ENCODE peak calls at places on chromosomes 3 and 15, in eight cellular contexts. Q is lower lobe of right lung; W is retina; V is H7; S is ELR; K is heart right ventricle; M is activated CD4-positive, CD25-positive, alpha-beta regulatory T cell treated with anti-CD3 and anti-CD28 coated beads, Interleukin-2, amount 50 U/mL, for 72 hours; O is HCT116. F is an unnamed sample.

GRCh38 chr3:176554791-176555330 is 642.4 kb downstream of the TBL1XR1 start:
- DNase-seq in S (no peak), W (no peak), M (no peak), K (no peak), O (no peak), V (no peak), Q (no peak), F (no peak)

GRCh38 chr3:118089563-118089962 is 945.1 kb downstream of the IGSF11 start:
- DNase-seq in S (no peak), O (no peak), V (no peak), Q (no peak), K (no peak), W (no peak), M (no peak), F (no peak)

GRCh38 chr3:196603683-196604082 is 35.2 kb downstream of the FBXO45 start:
- DNase-seq in V (no peak), O (no peak), Q (no peak), M (no peak), S (no peak), W (no peak), K (no peak), F (no peak)

GRCh38 chr15:38072507-38073277 is 138.3 kb downstream of the TMCO5A start:
- DNase-seq in K (peak), O (peak), M (peak), W (peak), Q (peak), S (peak), V (peak), F (peak)

GRCh38 chr15:100196326-100197058 is 145.3 kb downstream of the ADAMTS17 start:
- DNase-seq in Q (no peak), M (no peak), O (no peak), V (no peak), K (no peak), S (no peak), W (no peak), F (no peak)

GRCh38 chr3:124297062-124297980 is 305.4 kb upstream of the ROPN1 start:
- DNase-seq in M (no peak), W (peak), V (no peak), K (peak), S (no peak), O (no peak), Q (no peak), F (no peak)

GRCh38 chr3:43968465-43968864 is 273.2 kb upstream of the TOPAZ1 start:
- DNase-seq in V (peak), M (no peak), S (no peak), O (no peak), Q (no peak), W (no peak), K (no peak), F (no peak)

GRCh38 chr3:27458929-27459328 is 25.3 kb downstream of the SLC4A7 start:
- DNase-seq in S (no peak), M (no peak), V (no peak), O (no peak), K (no peak), Q (no peak), W (no peak), F (no peak)

GRCh38 chr3:112681822-112682325 is 40.9 kb upstream of the CCDC80 start:
- DNase-seq in K (no peak), Q (no peak), S (peak), W (no peak), O (no peak), V (no peak), M (no peak), F (no peak)

GRCh38 chr3:196127308-196128040 is 45.6 kb upstream of the TFRC start:
- DNase-seq in M (no peak), K (no peak), W (no peak), V (no peak), S (no peak), Q (peak), O (no peak), F (no peak)

GRCh38 chr3:183895296-183895695 is 10.6 kb upstream of the PARL start:
- DNase-seq in M (no peak), Q (no peak), W (peak), V (peak), S (peak), K (no peak), O (peak), F (no peak)

GRCh38 chr3:184379375-184380209 is at the start of gene CHRD:
- DNase-seq in K (no peak), O (no peak), Q (no peak), V (peak), W (peak), S (no peak), M (no peak), F (no peak)

GRCh38 chr3:152198655-152199054 is 70.1 kb upstream of the MBNL1 start:
- DNase-seq in S (no peak), K (no peak), O (no peak), M (no peak), W (no peak), Q (no peak), V (no peak), F (no peak)

GRCh38 chr15:82730022-82730530 is 20.4 kb upstream of the AP3B2 start:
- DNase-seq in O (no peak), S (no peak), W (no peak), K (no peak), Q (no peak), M (no peak), V (peak), F (no peak)

GRCh38 chr15:66789029-66790025 is 87.3 kb downstream of the SMAD6 start:
- DNase-seq in V (peak), K (no peak), O (no peak), Q (no peak), W (no peak), S (peak), M (no peak), F (no peak)

GRCh38 chr15:73322665-73323373 is 45.9 kb downstream of the HCN4 start:
- DNase-seq in Q (no peak), O (no peak), W (no peak), V (peak), K (no peak), S (no peak), M (no peak), F (peak)

GRCh38 chr15:84981711-84982300 is at the start of gene PDE8A:
- DNase-seq in V (peak), W (peak), Q (peak), K (peak), S (peak), O (no peak), M (peak), F (no peak)

GRCh38 chr3:116446037-116446436 is 750 bp upstream of the LSAMP start:
- DNase-seq in Q (no peak), M (no peak), O (no peak), W (no peak), V (no peak), S (no peak), K (no peak), F (no peak)

GRCh38 chr3:131326307-131326706 is 55.3 kb upstream of the NUDT16 start:
- DNase-seq in K (no peak), Q (no peak), S (peak), O (peak), M (no peak), V (no peak), W (no peak), F (no peak)

GRCh38 chr3:46538803-46539442 is 27.2 kb downstream of the LRRC2 start:
- DNase-seq in O (no peak), S (peak), Q (peak), M (peak), W (no peak), K (peak), V (no peak), F (no peak)

GRCh38 chr15:63358296-63359029 is 23.2 kb downstream of the CA12 start:
- DNase-seq in O (no peak), Q (no peak), V (no peak), M (no peak), S (no peak), K (no peak), W (no peak), F (peak)

GRCh38 chr3:194906970-194907629 is 221.4 kb downstream of the FAM43A start:
- DNase-seq in O (no peak), V (no peak), S (peak), W (no peak), M (no peak), Q (no peak), K (no peak), F (no peak)

GRCh38 chr15:67116742-67117141 is 51.3 kb downstream of the SMAD3 start:
- DNase-seq in O (no peak), W (no peak), S (peak), M (no peak), Q (no peak), V (no peak), K (no peak), F (no peak)

GRCh38 chr3:46100812-46101211 is 73.5 kb upstream of the XCR1 start:
- DNase-seq in M (no peak), W (no peak), O (no peak), V (no peak), Q (peak), K (peak), S (no peak), F (no peak)

GRCh38 chr15:65916664-65917406 is 47.5 kb downstream of the RAB11A start:
- DNase-seq in W (peak), Q (peak), V (peak), M (no peak), K (peak), O (no peak), S (peak), F (no peak)

GRCh38 chr3:40997711-40998519 is 201.4 kb upstream of the CTNNB1 start:
- DNase-seq in K (no peak), M (no peak), W (no peak), V (peak), S (no peak), O (no peak), Q (no peak), F (no peak)

GRCh38 chr15:79595995-79596622 is 164.0 kb downstream of the MINAR1 start:
- DNase-seq in Q (peak), M (no peak), O (peak), V (peak), K (peak), W (no peak), S (peak), F (no peak)

GRCh38 chr3:55143928-55144671 is 216.2 kb upstream of the LRTM1 start:
- DNase-seq in W (no peak), M (no peak), S (peak), Q (no peak), K (no peak), V (no peak), O (no peak), F (no peak)

GRCh38 chr15:77589839-77590238 is 42.9 kb downstream of the LINGO1 start:
- DNase-seq in S (no peak), W (no peak), V (no peak), O (no peak), K (no peak), Q (no peak), M (no peak), F (no peak)

F was measured in chondrocyte.